ENCODE peak calls at places on chromosomes 2 and 18, in nine cellular contexts. M is endodermal cell, X is fibroblast of lung, J is kidney, W is IMR-90, F is colonic mucosa, Y is K562, Q is MM.1S, T is PC-3. C is an unnamed sample.

GRCh38 chr18:9079863-9080528 is 22.5 kb upstream of the NDUFV2 start:
- DNase-seq in Q (no peak), Y (no peak), M (no peak), F (no peak), X (no peak), W (no peak), T (no peak), J (no peak), C (no peak)

GRCh38 chr2:102492006-102492405 is 19.0 kb downstream of the SLC9A4 start:
- DNase-seq in Y (no peak), M (no peak), Q (no peak), X (no peak), T (no peak), J (no peak), W (no peak), F (no peak), C (no peak)

GRCh38 chr2:100320547-100321180 is 1.6 kb downstream of the LONRF2 start:
- DNase-seq in X (no peak), Y (peak; percentile 38), Q (no peak), F (no peak), J (no peak), T (peak; percentile 37), M (peak; percentile 41), W (no peak), C (no peak)

GRCh38 chr18:32343634-32344033 is 127.0 kb downstream of the GAREM1 start:
- DNase-seq in T (no peak), Q (no peak), X (no peak), W (no peak), J (no peak), Y (no peak), M (no peak), F (no peak), C (no peak)

GRCh38 chr18:54606835-54607212 is 15.8 kb downstream of the DYNAP start:
- DNase-seq in F (no peak), X (no peak), Y (no peak), W (no peak), Q (no peak), T (no peak), J (no peak), M (peak; percentile 50), C (no peak)

GRCh38 chr18:69948919-69949537 is 1.4 kb upstream of the CD226 start:
- DNase-seq in Q (peak; percentile 84), F (peak; percentile 32), M (peak; percentile 52), W (peak; percentile 57), T (no peak), X (no peak), J (peak; percentile 72), Y (peak; percentile 17), C (no peak)

GRCh38 chr18:40470753-40471152 is 1484.3 kb upstream of the PIK3C3 start:
- DNase-seq in W (no peak), X (no peak), J (no peak), Q (no peak), F (no peak), M (no peak), T (no peak), Y (no peak), C (no peak)

GRCh38 chr2:151817929-151818328 is 10.3 kb downstream of the ARL5A start:
- DNase-seq in Q (no peak), M (no peak), J (no peak), F (no peak), W (no peak), Y (no peak), T (no peak), X (no peak), C (no peak)

GRCh38 chr2:24285484-24286152 is 74.7 kb downstream of the ITSN2 start:
- DNase-seq in T (no peak), Q (no peak), X (no peak), Y (no peak), W (no peak), M (no peak), F (no peak), J (no peak), C (no peak)

GRCh38 chr2:24228470-24228869 is 53.6 kb downstream of the FAM228A start:
- DNase-seq in Q (no peak), Y (peak; percentile 24), X (no peak), T (peak; percentile 59), W (peak; percentile 28), F (no peak), J (no peak), M (no peak), C (peak; percentile 29)

GRCh38 chr2:65351234-65351947 is 81.0 kb downstream of the SPRED2 start:
- DNase-seq in W (peak; percentile 54), M (peak; percentile 58), F (peak; percentile 36), Q (no peak), T (no peak), Y (peak; percentile 55), J (no peak), X (peak; percentile 86), C (peak; percentile 23)
- H3K4me1 ChIP-seq in W (peaks cover 18% of the 10 kb centered on the region), M (peaks cover 31% of the 10 kb centered on the region), F (peaks cover 23% of the 10 kb centered on the region), Q (peaks cover 28% of the 10 kb centered on the region), T (peaks cover 30% of the 10 kb centered on the region), Y (peaks cover 33% of the 10 kb centered on the region), J (peaks cover 7% of the 10 kb centered on the region), X (peaks cover 18% of the 10 kb centered on the region), C (peaks cover 36% of the 10 kb centered on the region)

GRCh38 chr2:237254369-237254861 is 159.5 kb downstream of the COL6A3 start:
- DNase-seq in J (no peak), Y (no peak), X (peak; percentile 91), M (no peak), W (peak; percentile 75), T (no peak), F (no peak), Q (no peak), C (peak; percentile 68)
- H3K9ac ChIP-seq in J (no peak overlapping the region), Y (no peak overlapping the region), X (no peak overlapping the region), M (no peak overlapping the region), W (no peak overlapping the region), T (no peak overlapping the region), F (no peak overlapping the region), Q (no peak overlapping the region), C (peak overlapping the region; percentile 71)

GRCh38 chr2:239266436-239266770 is 134.4 kb downstream of the HDAC4 start:
- DNase-seq in J (no peak), Y (no peak), Q (no peak), W (no peak), F (no peak), T (no peak), M (no peak), X (no peak), C (no peak)

GRCh38 chr2:239263231-239263936 is 137.4 kb downstream of the HDAC4 start:
- DNase-seq in Q (no peak), M (peak; percentile 30), W (no peak), T (no peak), Y (no peak), X (no peak), J (peak; percentile 73), F (no peak), C (no peak)

GRCh38 chr2:239263937-239264837 is 136.6 kb downstream of the HDAC4 start:
- DNase-seq in Q (no peak), J (peak; percentile 73), T (no peak), M (no peak), F (no peak), Y (no peak), X (peak; percentile 53), W (peak; percentile 63), C (peak; percentile 38)

GRCh38 chr2:239265681-239266435 is 135.0 kb downstream of the HDAC4 start:
- DNase-seq in W (no peak), J (peak; percentile 71), X (no peak), T (no peak), M (no peak), Q (no peak), Y (no peak), F (no peak), C (no peak)

DNA sequence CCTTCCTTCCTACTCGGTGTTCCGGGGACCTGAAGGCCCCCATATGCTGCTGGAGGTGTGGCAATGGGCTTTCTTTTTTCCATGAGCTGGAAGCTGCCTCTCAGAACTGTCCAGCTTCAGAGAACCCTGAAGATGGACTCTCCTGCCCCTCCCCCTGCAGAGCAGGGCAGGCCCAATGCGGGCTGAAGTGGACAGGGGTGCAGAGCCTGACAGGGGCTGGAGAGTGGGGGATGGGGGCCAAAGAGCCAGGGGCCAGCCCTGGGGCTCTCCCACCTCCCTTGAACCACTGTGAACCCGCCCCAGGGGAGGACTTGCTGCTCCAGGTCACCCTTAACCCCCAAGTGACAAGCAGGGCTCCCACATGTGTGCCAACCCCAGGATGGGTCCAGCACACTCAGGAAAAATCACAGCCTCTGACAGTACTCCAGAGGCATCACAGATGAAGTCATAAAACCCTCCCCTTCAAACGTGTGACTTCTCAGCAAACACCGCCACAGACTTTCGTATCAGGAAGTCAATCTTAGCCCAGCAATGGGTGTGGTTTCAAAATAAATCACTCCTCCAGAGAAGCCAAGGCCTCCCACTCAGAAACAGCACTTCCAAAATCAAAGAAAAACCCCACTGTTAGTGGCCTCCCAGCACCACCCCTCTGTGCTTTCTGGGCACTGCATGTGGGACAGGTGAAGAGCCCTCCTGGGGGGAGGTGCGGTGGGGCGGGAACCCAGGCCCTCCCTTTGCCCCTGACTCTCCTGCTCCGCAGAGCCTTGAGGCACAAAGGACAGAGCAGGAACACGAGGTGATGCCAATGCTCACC is 135.8 kb downstream of the HDAC4 start:
- DNase-seq in F (peak; percentile 75), T (peak; percentile 38), Q (no peak), W (peak; percentile 61), J (peak; percentile 77), Y (peak; percentile 54), M (no peak), X (peak; percentile 79), C (peak; percentile 82)
- H3K4me1 ChIP-seq in F (peaks cover 44% of the 10 kb centered on the region), T (peaks cover 34% of the 10 kb centered on the region), Q (peaks cover 33% of the 10 kb centered on the region), W (peaks cover 46% of the 10 kb centered on the region), J (peaks cover 21% of the 10 kb centered on the region), Y (peaks cover 20% of the 10 kb centered on the region), M (peaks cover 13% of the 10 kb centered on the region), X (peaks cover 29% of the 10 kb centered on the region), C (peaks cover 33% of the 10 kb centered on the region)

GRCh38 chr2:98374958-98375570 is 28.8 kb downstream of the CNGA3 start:
- DNase-seq in M (no peak), F (no peak), J (no peak), Y (no peak), X (no peak), T (no peak), W (no peak), Q (no peak), C (no peak)

GRCh38 chr2:98377569-98377968 is 31.3 kb downstream of the CNGA3 start:
- DNase-seq in T (no peak), M (no peak), J (no peak), Q (no peak), W (no peak), F (no peak), Y (no peak), X (no peak), C (no peak)

GRCh38 chr2:98378901-98379300 is 32.6 kb downstream of the CNGA3 start:
- DNase-seq in X (peak; percentile 85), Q (no peak), Y (peak; percentile 6), W (peak; percentile 16), J (no peak), M (no peak), F (peak; percentile 26), T (peak; percentile 59), C (peak; percentile 60)

GRCh38 chr2:98376301-98376945 is 30.2 kb downstream of the CNGA3 start:
- DNase-seq in Q (no peak), F (no peak), W (no peak), Y (no peak), M (no peak), J (no peak), X (no peak), T (no peak), C (no peak)

DNA sequence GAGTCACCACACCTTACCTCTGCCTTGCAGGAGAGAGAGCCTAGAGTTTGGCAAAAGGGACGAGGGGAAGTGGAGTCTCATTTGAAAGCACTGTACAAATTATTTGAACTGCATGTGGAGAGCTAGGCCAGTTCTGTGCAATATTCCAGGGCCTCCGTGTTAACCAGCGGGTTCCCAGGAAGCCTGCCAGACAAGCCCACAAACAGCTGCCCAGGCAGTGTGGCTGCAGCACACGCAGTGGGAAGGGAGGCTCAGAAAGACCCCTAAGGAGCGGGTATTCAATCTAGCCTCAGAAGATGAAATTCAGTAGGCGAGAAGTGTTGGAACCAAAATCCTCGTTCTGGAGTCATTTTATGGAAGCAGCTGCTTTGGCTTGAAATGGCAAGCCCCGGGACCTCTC is 30.7 kb downstream of the CNGA3 start:
- DNase-seq in X (peak; percentile 8), F (no peak), T (no peak), M (no peak), J (no peak), Q (no peak), Y (no peak), W (no peak), C (no peak)
- H3K9ac ChIP-seq in X (no peak overlapping the region), F (no peak overlapping the region), T (no peak overlapping the region), M (no peak overlapping the region), J (no peak overlapping the region), Q (no peak overlapping the region), Y (no peak overlapping the region), W (no peak overlapping the region), C (no peak overlapping the region)

C was measured in GM23248.